ENCODE peak calls at places on chromosomes 11 and 22, in nine cellular contexts. K, G, H, I, U, C, J, S and F are unnamed samples.

GRCh38 chr11:3043315-3043871 is 13.8 kb downstream of the CARS1 start:
- DNase-seq in K (no peak), G (no peak), H (peak; percentile 27), I (no peak), U (no peak), C (no peak), J (no peak), S (no peak), F (no peak)

GRCh38 chr22:20783844-20784723 is 10.2 kb downstream of the SERPIND1 start:
- DNase-seq in K (peak; percentile 28), G (peak; percentile 27), H (no peak), I (peak; percentile 29), U (no peak), C (peak; percentile 62), J (peak; percentile 30), S (peak; percentile 82), F (peak; percentile 38)

GRCh38 chr11:75323609-75324008 is 27.9 kb downstream of the ARRB1 start:
- DNase-seq in K (no peak), G (no peak), H (no peak), I (no peak), U (no peak), C (peak; percentile 57), J (no peak), S (no peak), F (no peak)

GRCh38 chr11:70885281-70885680 is 367.1 kb downstream of the SHANK2 start:
- DNase-seq in K (no peak), G (no peak), H (no peak), I (no peak), U (no peak), C (no peak), J (no peak), S (no peak), F (no peak)

GRCh38 chr22:32649515-32650200 is 151.8 kb upstream of the TIMP3 start:
- DNase-seq in K (no peak), G (no peak), H (no peak), I (no peak), U (no peak), C (peak; percentile 14), J (no peak), S (peak; percentile 79), F (peak; percentile 8)

GRCh38 chr11:63620928-63621539 is 6.8 kb upstream of the PLAAT3 start:
- DNase-seq in K (no peak), G (no peak), H (no peak), I (no peak), U (no peak), C (no peak), J (no peak), S (no peak), F (no peak)

GRCh38 chr11:72633068-72633467 is 41.2 kb downstream of the PDE2A start:
- DNase-seq in K (no peak), G (no peak), H (no peak), I (no peak), U (no peak), C (no peak), J (no peak), S (no peak), F (no peak)

GRCh38 chr11:6604081-6604626 is 580 bp downstream of the ILK start:
- DNase-seq in K (peak; percentile 16), G (peak; percentile 21), H (peak; percentile 38), I (peak; percentile 60), U (peak; percentile 86), C (peak; percentile 37), J (no peak), S (peak; percentile 61), F (no peak)

GRCh38 chr11:44927174-44927661 is 23.5 kb downstream of the TP53I11 start:
- DNase-seq in K (peak; percentile 53), G (peak; percentile 60), H (no peak), I (peak; percentile 86), U (peak; percentile 91), C (peak; percentile 84), J (peak; percentile 13), S (peak; percentile 38), F (peak; percentile 66)

GRCh38 chr22:46287873-46288751 is 8.6 kb upstream of the GTSE1 start:
- DNase-seq in K (no peak), G (no peak), H (no peak), I (no peak), U (no peak), C (no peak), J (no peak), S (peak; percentile 52), F (no peak)

GRCh38 chr11:134904103-134904502 is 492.1 kb upstream of the B3GAT1 start:
- DNase-seq in K (no peak), G (no peak), H (no peak), I (no peak), U (no peak), C (no peak), J (no peak), S (no peak), F (no peak)

GRCh38 chr11:59417023-59417422 is 9.2 kb downstream of the OR5A2 start:
- DNase-seq in K (no peak), G (no peak), H (no peak), I (no peak), U (no peak), C (no peak), J (no peak), S (no peak), F (no peak)

GRCh38 chr11:34595960-34596359 is 24.9 kb upstream of the EHF start:
- DNase-seq in K (no peak), G (no peak), H (no peak), I (no peak), U (no peak), C (no peak), J (no peak), S (no peak), F (no peak)

GRCh38 chr22:47161631-47162030 is 399.2 kb downstream of the TBC1D22A start:
- DNase-seq in K (no peak), G (no peak), H (no peak), I (no peak), U (no peak), C (no peak), J (no peak), S (no peak), F (no peak)